ENCODE peak calls at places on chromosomes 12 and 14, in eight cellular contexts. I is endothelial cell, F is astrocyte of the spinal cord, V is MCF 10A, S is neural crest cell, R is adrenal gland, Y is B cell, X is body of pancreas. Q is an unnamed sample.

GRCh38 chr14:71541973-71542730 is 390.1 kb upstream of the RGS6 start:
- DNase-seq in I (no peak), F (no peak), V (no peak), S (no peak), R (no peak), Y (no peak), X (no peak), Q (no peak)

GRCh38 chr14:23327947-23328744 is 6.9 kb downstream of the PABPN1 start:
- DNase-seq in I (peak; percentile 60), F (peak; percentile 79), V (peak; percentile 78), S (peak; percentile 68), R (peak; percentile 70), Y (peak; percentile 75), X (peak; percentile 81), Q (peak; percentile 86)

GRCh38 chr12:70637286-70637685 is at the start of gene PTPRB:
- DNase-seq in I (peak; percentile 32), F (no peak), V (no peak), S (no peak), R (no peak), Y (no peak), X (no peak), Q (no peak)

GRCh38 chr14:22878271-22879246 is 4.5 kb upstream of the REM2 start:
- DNase-seq in I (no peak), F (no peak), V (no peak), S (no peak), R (no peak), Y (no peak), X (no peak), Q (no peak)

GRCh38 chr12:50788562-50788961 is 24.7 kb downstream of the ATF1 start:
- DNase-seq in I (no peak), F (peak; percentile 85), V (peak; percentile 87), S (no peak), R (no peak), Y (no peak), X (no peak), Q (no peak)

GRCh38 chr12:38384816-38385491 is 68.4 kb downstream of the ALG10B start:
- DNase-seq in I (no peak), F (no peak), V (peak; percentile 98), S (no peak), R (no peak), Y (no peak), X (no peak), Q (no peak)

GRCh38 chr12:112906712-112907414 is at the start of gene OAS1:
- DNase-seq in I (no peak), F (peak; percentile 40), V (peak; percentile 74), S (no peak), R (peak; percentile 47), Y (peak; percentile 68), X (peak; percentile 24), Q (peak; percentile 44)

GRCh38 chr12:109192358-109192757 is 76.0 kb downstream of the ACACB start:
- DNase-seq in I (no peak), F (peak; percentile 18), V (peak; percentile 94), S (no peak), R (peak; percentile 67), Y (no peak), X (no peak), Q (no peak)

GRCh38 chr12:91608562-91608961 is 425.9 kb upstream of the DCN start:
- DNase-seq in I (no peak), F (no peak), V (no peak), S (no peak), R (no peak), Y (no peak), X (no peak), Q (no peak)

GRCh38 chr14:44606576-44606975 is 99.5 kb upstream of the FSCB start:
- DNase-seq in I (no peak), F (no peak), V (no peak), S (no peak), R (no peak), Y (no peak), X (no peak), Q (no peak)

GRCh38 chr12:64169999-64170398 is 52.1 kb downstream of the KICS2 start:
- DNase-seq in I (no peak), F (peak; percentile 24), V (peak; percentile 68), S (no peak), R (no peak), Y (no peak), X (no peak), Q (no peak)

GRCh38 chr14:76432967-76433752 is 57.2 kb downstream of the ESRRB start:
- DNase-seq in I (no peak), F (no peak), V (no peak), S (no peak), R (no peak), Y (no peak), X (no peak), Q (no peak)

GRCh38 chr12:113874999-113875561 is 91.0 kb downstream of the RBM19 start:
- DNase-seq in I (no peak), F (peak; percentile 77), V (no peak), S (no peak), R (no peak), Y (no peak), X (no peak), Q (no peak)

DNA sequence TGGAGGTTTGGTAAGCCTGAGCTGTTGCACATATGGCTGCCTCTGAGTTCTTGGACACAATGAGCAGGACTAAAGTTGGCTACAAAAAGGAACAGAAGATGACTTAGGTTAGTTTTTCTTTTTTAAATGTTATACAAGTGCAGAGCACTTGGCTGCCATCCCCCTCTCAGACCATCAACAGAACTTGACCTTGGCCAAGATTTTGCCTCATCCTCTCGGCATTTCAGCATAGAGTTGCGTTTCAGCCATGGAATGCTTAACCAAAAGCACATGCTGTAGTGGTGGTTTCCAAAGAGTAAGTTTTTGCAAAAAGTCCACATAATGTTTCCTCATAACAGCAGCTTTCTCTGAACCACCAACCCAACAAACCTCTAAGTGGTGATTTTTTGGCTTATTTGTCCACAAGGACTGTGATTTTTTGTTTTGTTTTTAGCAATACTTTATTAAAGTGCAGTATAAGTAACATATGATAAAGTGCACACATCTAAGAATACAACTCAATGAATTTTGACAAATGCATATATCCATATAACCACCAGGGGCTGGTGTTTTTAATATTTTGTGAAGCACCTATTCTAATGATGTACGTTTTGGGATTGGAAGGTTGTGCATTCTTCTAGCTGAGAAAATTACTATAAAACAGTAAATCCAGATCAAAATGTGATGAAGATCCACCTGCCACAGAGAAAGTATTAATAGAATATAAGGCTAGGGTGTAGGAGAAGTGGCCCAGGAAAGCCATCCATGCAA is 12.1 kb upstream of the GALNT16 start:
- DNase-seq in I (no peak), F (peak; percentile 70), V (no peak), S (no peak), R (peak; percentile 59), Y (no peak), X (no peak), Q (no peak)
- TF ChIP-seq CTCF in I (peak; percentile 76), F (peak; percentile 30), V (no peak), S (peak; percentile 56), R (no peak), Y (peak; percentile 22), X (no peak), Q (peak; percentile 30)

DNA sequence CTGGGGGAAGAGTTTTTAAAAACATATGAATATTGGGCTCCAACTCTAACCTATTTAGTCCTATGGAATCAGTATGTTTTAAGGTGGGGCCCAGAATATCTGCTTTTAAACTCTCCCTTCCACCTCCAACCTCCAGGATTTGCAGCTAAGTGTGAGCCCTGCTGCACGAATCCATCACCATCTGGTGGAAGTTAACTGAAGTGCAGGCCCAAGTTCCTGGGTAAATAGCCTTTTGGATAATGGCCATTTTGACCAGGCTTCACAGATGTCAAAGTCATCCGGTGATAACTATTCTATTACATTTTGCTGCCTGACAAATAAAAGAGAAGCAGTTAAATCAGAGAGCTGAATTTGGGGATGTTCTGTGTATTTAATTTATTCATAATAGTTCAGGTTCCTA is 58.1 kb upstream of the RMST start:
- DNase-seq in I (peak; percentile 64), F (peak; percentile 42), V (peak; percentile 43), S (peak; percentile 54), R (peak; percentile 20), Y (no peak), X (peak; percentile 53), Q (peak; percentile 17)
- TF ChIP-seq CTCF in I (peak; percentile 89), F (peak; percentile 81), V (peak; percentile 73), S (peak; percentile 91), R (peak; percentile 62), Y (peak; percentile 73), X (peak; percentile 80), Q (peak; percentile 50)

GRCh38 chr14:104370256-104370870 is 209.2 kb upstream of the C14orf180 start:
- DNase-seq in I (peak; percentile 43), F (no peak), V (peak; percentile 7), S (no peak), R (peak; percentile 25), Y (no peak), X (no peak), Q (no peak)
- TF ChIP-seq CTCF in I (peak; percentile 35), F (no peak), V (no peak), S (peak; percentile 57), R (no peak), Y (no peak), X (peak; percentile 30), Q (no peak)

DNA sequence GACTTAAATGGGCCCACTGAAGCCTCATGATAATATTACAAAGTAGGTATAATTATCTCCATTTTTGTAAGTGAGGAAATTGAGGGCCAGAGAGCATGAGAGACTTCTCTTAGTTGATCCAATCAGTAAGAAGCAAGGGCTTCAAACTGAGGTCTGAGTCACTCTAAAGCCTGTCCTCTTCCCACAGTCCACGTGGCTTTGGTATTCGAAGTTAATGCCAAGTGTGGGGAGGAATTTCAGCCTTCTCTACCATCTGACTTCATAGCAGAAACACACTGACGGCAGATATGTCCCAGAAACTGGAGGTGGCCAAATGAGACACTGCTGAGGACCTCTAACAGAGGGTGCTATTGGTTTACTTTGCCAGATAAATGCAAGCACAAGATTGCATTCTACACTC is 114.4 kb upstream of the OVCH1 start:
- DNase-seq in I (no peak), F (peak; percentile 82), V (peak; percentile 75), S (no peak), R (no peak), Y (no peak), X (no peak), Q (no peak)
- TF ChIP-seq CTCF in I (no peak), F (no peak), V (no peak), S (no peak), R (no peak), Y (no peak), X (no peak), Q (no peak)

GRCh38 chr12:53224268-53224896 is 7.6 kb downstream of the RARG start:
- DNase-seq in I (no peak), F (no peak), V (peak; percentile 60), S (no peak), R (peak; percentile 18), Y (no peak), X (peak; percentile 28), Q (no peak)
- TF ChIP-seq CTCF in I (no peak), F (peak; percentile 26), V (peak; percentile 27), S (peak; percentile 59), R (no peak), Y (no peak), X (no peak), Q (peak; percentile 24)

GRCh38 chr14:67883717-67884116 is 64.1 kb downstream of the RAD51B start:
- DNase-seq in I (no peak), F (peak; percentile 19), V (peak; percentile 8), S (no peak), R (no peak), Y (no peak), X (no peak), Q (no peak)
- TF ChIP-seq CTCF in I (no peak), F (no peak), V (peak; percentile 38), S (peak; percentile 59), R (peak; percentile 15), Y (peak; percentile 33), X (peak; percentile 48), Q (peak; percentile 43)

GRCh38 chr12:122064034-122064777 is 14.3 kb upstream of the MLXIP start:
- DNase-seq in I (peak; percentile 69), F (peak; percentile 92), V (peak; percentile 86), S (peak; percentile 59), R (peak; percentile 81), Y (peak; percentile 51), X (peak; percentile 99), Q (peak; percentile 74)
- TF ChIP-seq CTCF in I (no peak), F (peak; percentile 54), V (no peak), S (peak; percentile 49), R (no peak), Y (no peak), X (peak; percentile 70), Q (no peak)

GRCh38 chr12:45549503-45549902 is 180.0 kb upstream of the ARID2 start:
- DNase-seq in I (no peak), F (no peak), V (no peak), S (no peak), R (no peak), Y (no peak), X (no peak), Q (no peak)
- TF ChIP-seq CTCF in I (no peak), F (no peak), V (no peak), S (no peak), R (no peak), Y (no peak), X (no peak), Q (no peak)

Q was measured in activated CD8-positive, alpha-beta T cell treated with anti-CD3 and anti-CD28 coated beads for 36 hours.